ENCODE peak calls at places on chromosomes 4 and X, in six cellular contexts. H is cerebellum; M is D341Med; W is ovary; T is kidney tubule cell; Z is stimulated activated CD4-positive, alpha-beta T cell treated with anti-CD3 and anti-CD28 coated beads, Interleukin-12 subunit alpha, Interleukin-12 subunit beta, amount 100 ng/mL, for 24 hours. X is an unnamed sample.

GRCh38 chrX:7950865-7951264 is 23.7 kb upstream of the PNPLA4 start:
- DNase-seq in M (no peak), H (no peak), Z (no peak), W (no peak), T (no peak), X (no peak)

GRCh38 chrX:153900806-153901752 is 3.4 kb upstream of the AVPR2 start:
- DNase-seq in H (no peak), T (peak; percentile 88), W (no peak), Z (peak; percentile 23), M (no peak), X (peak; percentile 45)

GRCh38 chr4:126269106-126269505 is 954.4 kb downstream of the FAT4 start:
- DNase-seq in W (no peak), T (no peak), H (no peak), M (no peak), Z (no peak), X (no peak)

GRCh38 chr4:16334641-16335040 is 108.4 kb upstream of the TAPT1 start:
- DNase-seq in W (no peak), T (no peak), M (no peak), H (no peak), Z (no peak), X (no peak)

GRCh38 chr4:137420901-137421384 is 111.4 kb downstream of the PCDH18 start:
- DNase-seq in Z (no peak), M (no peak), H (no peak), T (no peak), W (no peak), X (no peak)

GRCh38 chr4:58136611-58137010 is 1026.4 kb upstream of the IGFBP7 start:
- DNase-seq in Z (no peak), W (no peak), M (no peak), H (no peak), T (no peak), X (no peak)

GRCh38 chr4:7041851-7042696 is 1.1 kb upstream of the TADA2B start:
- DNase-seq in W (peak; percentile 66), T (peak; percentile 78), H (peak; percentile 44), M (no peak), Z (no peak), X (peak; percentile 16)

GRCh38 chr4:54913751-54914526 is 211.5 kb downstream of the KDR start:
- DNase-seq in M (no peak), W (no peak), T (peak; percentile 13), Z (no peak), H (no peak), X (no peak)

GRCh38 chr4:173855015-173855414 is 325.0 kb upstream of the HAND2 start:
- DNase-seq in M (no peak), T (no peak), H (no peak), Z (no peak), W (no peak), X (no peak)

GRCh38 chr4:162952232-162952631 is 214.5 kb downstream of the NAF1 start:
- DNase-seq in T (peak; percentile 56), M (no peak), H (no peak), W (no peak), Z (no peak), X (no peak)

GRCh38 chr4:177596035-177596434 is 153.8 kb upstream of the AGA start:
- DNase-seq in M (no peak), H (peak; percentile 1), W (no peak), Z (peak; percentile 8), T (peak; percentile 92), X (peak; percentile 37)

X was measured in gastrocnemius medialis.